ENCODE peak calls at places on chromosomes 5 and 9, in four cellular contexts. One of them, this sample, is unnamed.
A peak's percentile ranks its signal among the peaks of the same experiment; 100 is the strongest.

GRCh38 chr9:134192311-134192950 is 28.1 kb upstream of the RNU6ATAC start:
- DNase-seq in WTC11: peak; percentile 10
- DNase-seq in A549: no peak
- DNase-seq in activated B cell treated with CpG ODN at 0.5 μM for 24 hours: no peak
- DNase-seq in this sample: no peak

GRCh38 chr5:3068401-3068800 is 316.9 kb upstream of the IRX2 start:
- DNase-seq in WTC11: no peak
- DNase-seq in A549: no peak
- DNase-seq in activated B cell treated with CpG ODN at 0.5 μM for 24 hours: no peak
- DNase-seq in this sample: no peak

GRCh38 chr5:132414634-132415377 is 45.3 kb downstream of the SLC22A5 start:
- DNase-seq in WTC11: no peak
- DNase-seq in A549: peak; percentile 60
- DNase-seq in activated B cell treated with CpG ODN at 0.5 μM for 24 hours: no peak
- DNase-seq in this sample: no peak

GRCh38 chr5:39867923-39868322 is 443.1 kb upstream of the DAB2 start:
- DNase-seq in WTC11: no peak
- DNase-seq in A549: no peak
- DNase-seq in activated B cell treated with CpG ODN at 0.5 μM for 24 hours: no peak
- DNase-seq in this sample: no peak

GRCh38 chr9:127166651-127167524 is 44.5 kb upstream of the ANGPTL2 start:
- DNase-seq in WTC11: no peak
- DNase-seq in A549: no peak
- DNase-seq in activated B cell treated with CpG ODN at 0.5 μM for 24 hours: peak; percentile 81
- DNase-seq in this sample: no peak

GRCh38 chr5:92801921-92802320 is 779.1 kb downstream of the NR2F1-AS1 start:
- DNase-seq in WTC11: no peak
- DNase-seq in A549: no peak
- DNase-seq in activated B cell treated with CpG ODN at 0.5 μM for 24 hours: no peak
- DNase-seq in this sample: no peak

GRCh38 chr5:106331415-106331814 is 1339.3 kb downstream of the EFNA5 start:
- DNase-seq in WTC11: no peak
- DNase-seq in A549: no peak
- DNase-seq in activated B cell treated with CpG ODN at 0.5 μM for 24 hours: no peak
- DNase-seq in this sample: no peak

GRCh38 chr9:93378276-93378675 is 73.2 kb upstream of the FAM120A start:
- DNase-seq in WTC11: no peak
- DNase-seq in A549: no peak
- DNase-seq in activated B cell treated with CpG ODN at 0.5 μM for 24 hours: no peak
- DNase-seq in this sample: no peak

GRCh38 chr5:61052870-61053269 is 107.9 kb downstream of the NDUFAF2 start:
- DNase-seq in WTC11: no peak
- DNase-seq in A549: peak; percentile 3
- DNase-seq in activated B cell treated with CpG ODN at 0.5 μM for 24 hours: no peak
- DNase-seq in this sample: no peak

GRCh38 chr5:159338143-159338542 is 7.9 kb upstream of the IL12B start:
- DNase-seq in WTC11: no peak
- DNase-seq in A549: no peak
- DNase-seq in activated B cell treated with CpG ODN at 0.5 μM for 24 hours: no peak
- DNase-seq in this sample: no peak

GRCh38 chr5:88519066-88519465 is 250.4 kb upstream of the TMEM161B start:
- DNase-seq in WTC11: no peak
- DNase-seq in A549: no peak
- DNase-seq in activated B cell treated with CpG ODN at 0.5 μM for 24 hours: no peak
- DNase-seq in this sample: no peak

GRCh38 chr9:16899611-16900010 is 29.1 kb upstream of the BNC2 start:
- DNase-seq in WTC11: no peak
- DNase-seq in A549: no peak
- DNase-seq in activated B cell treated with CpG ODN at 0.5 μM for 24 hours: no peak
- DNase-seq in this sample: no peak

GRCh38 chr5:93920956-93921355 is 179.6 kb upstream of the POU5F2 start:
- DNase-seq in WTC11: no peak
- DNase-seq in A549: no peak
- DNase-seq in activated B cell treated with CpG ODN at 0.5 μM for 24 hours: no peak
- DNase-seq in this sample: no peak

GRCh38 chr5:171596391-171596878 is 177.0 kb downstream of the FGF18 start:
- DNase-seq in WTC11: peak; percentile 57
- DNase-seq in A549: no peak
- DNase-seq in activated B cell treated with CpG ODN at 0.5 μM for 24 hours: no peak
- DNase-seq in this sample: no peak

GRCh38 chr5:151719228-151719861 is 32.6 kb upstream of the SPARC start:
- DNase-seq in WTC11: peak; percentile 43
- DNase-seq in A549: no peak
- DNase-seq in activated B cell treated with CpG ODN at 0.5 μM for 24 hours: no peak
- DNase-seq in this sample: no peak

GRCh38 chr9:134716067-134716466 is 74.5 kb downstream of the COL5A1 start:
- DNase-seq in WTC11: no peak
- DNase-seq in A549: no peak
- DNase-seq in activated B cell treated with CpG ODN at 0.5 μM for 24 hours: no peak
- DNase-seq in this sample: no peak

GRCh38 chr9:116313638-116314037 is 160.0 kb downstream of the PAPPA start:
- DNase-seq in WTC11: no peak
- DNase-seq in A549: no peak
- DNase-seq in activated B cell treated with CpG ODN at 0.5 μM for 24 hours: no peak
- DNase-seq in this sample: no peak
- TF ChIP-seq CTCF in WTC11: no peak
- TF ChIP-seq CTCF in A549: no peak
- TF ChIP-seq CTCF in activated B cell treated with CpG ODN at 0.5 μM for 24 hours: no peak
- TF ChIP-seq CTCF in this sample: no peak

GRCh38 chr5:25713259-25713658 is 1068.5 kb upstream of the CDH10 start:
- DNase-seq in WTC11: peak; percentile 15
- DNase-seq in A549: no peak
- DNase-seq in activated B cell treated with CpG ODN at 0.5 μM for 24 hours: no peak
- DNase-seq in this sample: peak; percentile 12
- TF ChIP-seq CTCF in WTC11: no peak
- TF ChIP-seq CTCF in A549: no peak
- TF ChIP-seq CTCF in activated B cell treated with CpG ODN at 0.5 μM for 24 hours: no peak
- TF ChIP-seq CTCF in this sample: peak; percentile 30

DNA sequence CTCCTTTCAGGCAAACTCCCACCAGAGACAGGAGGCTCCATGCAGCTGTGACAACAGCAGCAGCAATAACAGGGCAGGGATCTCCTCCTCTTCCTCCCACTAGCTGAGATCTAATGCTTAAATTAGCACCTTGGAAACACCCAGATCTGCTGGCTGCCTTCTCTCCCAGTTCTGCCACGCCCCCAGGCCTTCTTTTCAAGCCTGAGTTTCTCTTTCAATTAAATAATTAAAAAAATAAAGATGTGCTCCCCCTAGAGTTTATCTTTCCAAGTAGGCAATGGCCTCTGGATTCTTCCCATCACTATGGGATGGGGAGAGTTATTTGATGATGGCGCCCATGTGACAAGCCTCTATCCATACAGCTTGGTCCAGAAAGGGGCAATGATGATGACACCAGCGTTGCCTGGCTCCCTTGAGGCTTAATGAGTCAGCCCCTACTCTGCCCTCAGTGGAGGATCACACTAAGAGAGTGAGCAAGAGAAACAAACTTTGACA is 3.8 kb downstream of the FAM219A start:
- DNase-seq in WTC11: no peak
- DNase-seq in A549: peak; percentile 45
- DNase-seq in activated B cell treated with CpG ODN at 0.5 μM for 24 hours: no peak
- DNase-seq in this sample: no peak
- TF ChIP-seq CTCF in WTC11: no peak
- TF ChIP-seq CTCF in A549: no peak
- TF ChIP-seq CTCF in activated B cell treated with CpG ODN at 0.5 μM for 24 hours: no peak
- TF ChIP-seq CTCF in this sample: no peak

GRCh38 chr9:6965566-6965965 is 207.8 kb downstream of the KDM4C start:
- DNase-seq in WTC11: no peak
- DNase-seq in A549: no peak
- DNase-seq in activated B cell treated with CpG ODN at 0.5 μM for 24 hours: no peak
- DNase-seq in this sample: no peak
- TF ChIP-seq CTCF in WTC11: no peak
- TF ChIP-seq CTCF in A549: no peak
- TF ChIP-seq CTCF in activated B cell treated with CpG ODN at 0.5 μM for 24 hours: no peak
- TF ChIP-seq CTCF in this sample: no peak

GRCh38 chr5:150588495-150588890 is 52.0 kb upstream of the SYNPO start:
- DNase-seq in WTC11: no peak
- DNase-seq in A549: no peak
- DNase-seq in activated B cell treated with CpG ODN at 0.5 μM for 24 hours: no peak
- DNase-seq in this sample: no peak

GRCh38 chr5:150585781-150586461 is 54.5 kb upstream of the SYNPO start:
- DNase-seq in WTC11: no peak
- DNase-seq in A549: no peak
- DNase-seq in activated B cell treated with CpG ODN at 0.5 μM for 24 hours: no peak
- DNase-seq in this sample: no peak

GRCh38 chr5:150589791-150590601 is 50.5 kb upstream of the SYNPO start:
- DNase-seq in WTC11: peak; percentile 64
- DNase-seq in A549: no peak
- DNase-seq in activated B cell treated with CpG ODN at 0.5 μM for 24 hours: peak; percentile 4
- DNase-seq in this sample: no peak

GRCh38 chr5:150587016-150587415 is 53.4 kb upstream of the SYNPO start:
- DNase-seq in WTC11: no peak
- DNase-seq in A549: no peak
- DNase-seq in activated B cell treated with CpG ODN at 0.5 μM for 24 hours: no peak
- DNase-seq in this sample: no peak

DNA sequence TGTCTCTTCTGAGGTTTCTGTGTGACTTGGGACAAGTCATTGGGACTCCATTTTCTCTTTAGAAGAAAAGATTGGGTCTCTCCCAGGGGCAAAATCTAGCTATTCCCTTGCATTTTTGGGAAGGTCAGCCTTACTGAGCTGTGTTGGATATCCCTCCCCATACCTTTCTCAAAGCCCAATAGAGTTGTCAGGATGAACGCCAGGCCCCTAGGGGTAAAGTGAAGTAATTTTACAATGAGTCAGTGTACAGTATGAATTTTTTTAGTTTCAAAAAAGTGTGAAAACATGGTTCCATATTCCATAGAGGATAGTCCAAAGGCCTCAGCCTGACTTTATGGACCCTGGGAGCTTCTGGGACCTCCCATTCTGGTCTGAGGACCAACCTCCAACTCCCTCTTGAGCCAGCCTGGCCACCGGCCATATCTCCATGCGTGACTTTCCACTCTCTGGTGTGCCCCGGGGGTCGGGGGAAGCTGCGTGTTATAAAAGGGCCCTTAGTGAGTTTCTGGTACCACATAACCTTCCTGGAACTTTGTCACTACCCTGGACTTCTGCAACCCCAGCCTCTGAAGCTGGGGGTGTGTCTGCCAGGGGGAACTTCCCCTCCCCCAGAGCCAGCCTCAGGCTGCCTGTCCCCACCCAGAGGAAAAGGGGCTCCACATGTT is 52.5 kb upstream of the SYNPO start:
- DNase-seq in WTC11: no peak
- DNase-seq in A549: no peak
- DNase-seq in activated B cell treated with CpG ODN at 0.5 μM for 24 hours: no peak
- DNase-seq in this sample: no peak
- TF ChIP-seq CTCF in WTC11: no peak
- TF ChIP-seq CTCF in A549: no peak
- TF ChIP-seq CTCF in activated B cell treated with CpG ODN at 0.5 μM for 24 hours: no peak
- TF ChIP-seq CTCF in this sample: no peak

DNA sequence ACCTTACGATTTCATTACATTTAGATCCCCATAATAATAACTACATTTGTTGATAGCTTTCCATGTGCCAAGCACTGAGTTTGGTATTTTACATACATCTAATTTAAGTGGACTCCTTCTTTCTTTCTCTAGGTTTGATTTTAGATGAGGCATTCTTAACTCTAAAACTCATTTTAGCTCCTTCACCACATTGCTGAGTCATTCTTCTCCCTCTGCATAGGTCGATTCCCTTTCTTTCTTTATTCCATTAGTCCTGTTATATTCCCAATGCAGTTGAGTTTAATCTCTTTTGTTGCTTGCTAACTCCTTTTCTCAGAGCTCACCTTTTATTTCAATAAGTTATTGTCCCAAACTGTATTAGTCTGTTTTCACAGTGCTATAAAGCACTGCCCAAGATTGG is 329.8 kb downstream of the TAF11L14 start:
- DNase-seq in WTC11: no peak
- DNase-seq in A549: no peak
- DNase-seq in activated B cell treated with CpG ODN at 0.5 μM for 24 hours: no peak
- DNase-seq in this sample: no peak
- TF ChIP-seq CTCF in WTC11: no peak
- TF ChIP-seq CTCF in A549: no peak
- TF ChIP-seq CTCF in activated B cell treated with CpG ODN at 0.5 μM for 24 hours: no peak
- TF ChIP-seq CTCF in this sample: no peak

GRCh38 chr5:69217154-69217731 is 17.4 kb upstream of the CDK7 start:
- DNase-seq in WTC11: no peak
- DNase-seq in A549: peak; percentile 95
- DNase-seq in activated B cell treated with CpG ODN at 0.5 μM for 24 hours: no peak
- DNase-seq in this sample: no peak

GRCh38 chr5:69212022-69212421 is 22.6 kb downstream of the CENPH start:
- DNase-seq in WTC11: no peak
- DNase-seq in A549: no peak
- DNase-seq in activated B cell treated with CpG ODN at 0.5 μM for 24 hours: no peak
- DNase-seq in this sample: no peak

GRCh38 chr5:69219939-69220338 is 14.7 kb upstream of the CDK7 start:
- DNase-seq in WTC11: no peak
- DNase-seq in A549: no peak
- DNase-seq in activated B cell treated with CpG ODN at 0.5 μM for 24 hours: no peak
- DNase-seq in this sample: no peak

GRCh38 chr5:69213513-69214215 is 21.0 kb upstream of the CDK7 start:
- DNase-seq in WTC11: no peak
- DNase-seq in A549: no peak
- DNase-seq in activated B cell treated with CpG ODN at 0.5 μM for 24 hours: no peak
- DNase-seq in this sample: no peak

DNA sequence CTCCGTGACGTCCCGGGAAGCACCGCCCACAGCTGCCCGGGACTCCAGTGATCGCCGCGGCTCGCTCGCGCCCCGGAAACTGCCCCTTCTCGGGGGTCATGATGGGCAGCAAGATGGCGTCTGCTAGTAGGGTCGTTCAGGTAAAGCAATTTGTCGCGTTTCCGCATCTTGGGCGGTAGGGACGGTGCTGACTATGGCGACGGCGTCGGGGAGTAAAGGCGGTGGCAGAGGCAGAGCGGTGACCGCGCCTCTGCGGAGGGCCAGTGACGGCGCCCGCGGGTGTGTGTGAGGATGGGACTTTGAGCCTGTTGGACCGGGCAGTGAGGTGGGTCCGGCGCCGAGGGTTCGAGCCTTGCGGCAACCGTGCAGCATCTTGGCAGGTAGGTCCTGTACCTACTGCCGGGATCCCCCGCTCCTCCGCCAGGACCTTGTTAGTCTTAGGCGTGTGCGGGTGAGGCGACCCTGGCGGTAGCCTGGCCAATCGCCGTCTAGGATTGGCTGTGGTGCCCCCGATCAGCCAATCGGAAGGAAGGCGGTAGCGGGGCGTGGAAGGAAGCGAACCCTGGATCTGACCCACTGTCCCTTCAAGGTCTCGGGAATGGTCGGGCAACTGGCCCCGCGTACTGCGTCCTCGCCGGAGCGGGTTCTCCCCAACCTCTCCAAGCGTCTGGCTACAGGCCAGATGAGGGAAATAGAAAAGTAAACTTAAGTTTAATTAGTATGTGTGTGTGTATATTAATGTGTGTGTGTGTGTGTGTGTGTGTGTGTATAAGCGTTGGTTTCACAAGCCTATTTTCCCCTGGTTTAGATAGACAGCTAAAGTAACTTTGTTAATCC is 16.7 kb upstream of the CDK7 start:
- DNase-seq in WTC11: peak; percentile 94
- DNase-seq in A549: peak; percentile 96
- DNase-seq in activated B cell treated with CpG ODN at 0.5 μM for 24 hours: peak; percentile 90
- DNase-seq in this sample: peak; percentile 91
- TF ChIP-seq CTCF in WTC11: no peak
- TF ChIP-seq CTCF in A549: no peak
- TF ChIP-seq CTCF in activated B cell treated with CpG ODN at 0.5 μM for 24 hours: no peak
- TF ChIP-seq CTCF in this sample: peak; percentile 33

GRCh38 chr5:54254482-54255198 is 55.7 kb downstream of the ARL15 start:
- DNase-seq in WTC11: no peak
- DNase-seq in A549: no peak
- DNase-seq in activated B cell treated with CpG ODN at 0.5 μM for 24 hours: no peak
- DNase-seq in this sample: no peak
- TF ChIP-seq CTCF in WTC11: no peak
- TF ChIP-seq CTCF in A549: peak; percentile 7
- TF ChIP-seq CTCF in activated B cell treated with CpG ODN at 0.5 μM for 24 hours: no peak
- TF ChIP-seq CTCF in this sample: peak; percentile 11